ENCODE peak calls at places on chromosomes 2 and 18, in eight cellular contexts. I is GM12865, K is sciatic nerve, D is NCI-H1105, T is AG08395, P is GM12891, X is posterior cingulate gyrus, S is mucosa of descending colon. R is an unnamed sample.

GRCh38 chr2:45849491-45850283 is 198.2 kb downstream of the PRKCE start:
- DNase-seq in I (peak; percentile 58), K (no peak), D (no peak), T (peak; percentile 88), P (no peak), X (no peak), S (no peak), R (no peak)

GRCh38 chr18:887716-888115 is 17.0 kb upstream of the ADCYAP1 start:
- DNase-seq in I (no peak), K (no peak), D (no peak), T (no peak), P (no peak), X (no peak), S (no peak), R (no peak)

GRCh38 chr2:172095146-172095904 is 7.4 kb downstream of the DLX2 start:
- DNase-seq in I (peak; percentile 68), K (peak; percentile 67), D (no peak), T (peak; percentile 82), P (no peak), X (peak; percentile 86), S (peak; percentile 72), R (peak; percentile 61)

GRCh38 chr2:11778923-11779757 is 32.7 kb downstream of the LPIN1 start:
- DNase-seq in I (peak; percentile 79), K (peak; percentile 92), D (peak; percentile 50), T (peak; percentile 88), P (peak; percentile 72), X (peak; percentile 98), S (peak; percentile 87), R (peak; percentile 79)

GRCh38 chr18:35861367-35862114 is 110.9 kb upstream of the RMP24 start:
- DNase-seq in I (peak; percentile 57), K (no peak), D (no peak), T (no peak), P (peak; percentile 2), X (no peak), S (no peak), R (no peak)

GRCh38 chr2:46803911-46804670 is 111.5 kb downstream of the MCFD2 start:
- DNase-seq in I (no peak), K (no peak), D (no peak), T (peak; percentile 90), P (no peak), X (no peak), S (no peak), R (no peak)

GRCh38 chr2:172285010-172285621 is 142.3 kb upstream of the ITGA6 start:
- DNase-seq in I (no peak), K (no peak), D (no peak), T (peak; percentile 78), P (no peak), X (no peak), S (no peak), R (no peak)

GRCh38 chr18:13159579-13159978 is 59.0 kb upstream of the LDLRAD4 start:
- DNase-seq in I (peak; percentile 74), K (no peak), D (peak; percentile 59), T (peak; percentile 70), P (peak; percentile 37), X (no peak), S (no peak), R (no peak)

GRCh38 chr2:96111823-96112500 is 4.4 kb downstream of the ADRA2B start:
- DNase-seq in I (no peak), K (no peak), D (no peak), T (no peak), P (no peak), X (peak; percentile 43), S (peak; percentile 38), R (no peak)

GRCh38 chr2:174577967-174578589 is 19.5 kb downstream of the WIPF1 start:
- DNase-seq in I (peak; percentile 72), K (no peak), D (no peak), T (peak; percentile 56), P (no peak), X (peak; percentile 85), S (no peak), R (peak; percentile 21)

GRCh38 chr18:77102246-77103040 is 30.1 kb downstream of the MBP start:
- DNase-seq in I (peak; percentile 89), K (no peak), D (no peak), T (peak; percentile 69), P (no peak), X (no peak), S (no peak), R (no peak)

GRCh38 chr2:30366199-30366691 is 80.8 kb upstream of the LCLAT1 start:
- DNase-seq in I (peak; percentile 19), K (no peak), D (no peak), T (peak; percentile 54), P (no peak), X (no peak), S (no peak), R (peak; percentile 2)

R was measured in effector CD8-positive, alpha-beta T cell.